ENCODE peak calls at places on chromosome 12, in four cellular contexts. D, C, Z and T are unnamed samples.

GRCh38 chr12:28536088-28536487 is 345.8 kb downstream of the CCDC91 start:
- DNase-seq in D (no peak), C (no peak), Z (no peak), T (no peak)

GRCh38 chr12:31655208-31655607 is 4.3 kb upstream of the ETFBKMT start:
- DNase-seq in D (no peak), C (no peak), Z (no peak), T (no peak)

GRCh38 chr12:7869137-7869536 is 3.6 kb downstream of the SLC2A14 start:
- DNase-seq in D (no peak), C (no peak), Z (no peak), T (no peak)

GRCh38 chr12:19572920-19573558 is 133.7 kb downstream of the AEBP2 start:
- DNase-seq in D (no peak), C (peak; percentile 52), Z (peak; percentile 45), T (peak; percentile 57)

GRCh38 chr12:23055004-23055403 is 430.0 kb downstream of the ETNK1 start:
- DNase-seq in D (no peak), C (peak; percentile 26), Z (peak; percentile 24), T (peak; percentile 67)

GRCh38 chr12:111858186-111858585 is 16.2 kb downstream of the MAPKAPK5 start:
- DNase-seq in D (no peak), C (no peak), Z (no peak), T (no peak)

GRCh38 chr12:74890237-74890599 is 319.4 kb downstream of the KCNC2 start:
- DNase-seq in D (no peak), C (no peak), Z (peak; percentile 15), T (no peak)

GRCh38 chr12:569803-570236 is 93.4 kb downstream of the NINJ2 start:
- DNase-seq in D (no peak), C (peak; percentile 83), Z (peak; percentile 66), T (peak; percentile 88)

GRCh38 chr12:53122961-53123468 is 19.7 kb downstream of the SOAT2 start:
- DNase-seq in D (no peak), C (no peak), Z (no peak), T (no peak)

GRCh38 chr12:49298160-49298559 is 3.2 kb downstream of the PRPH start:
- DNase-seq in D (no peak), C (no peak), Z (no peak), T (no peak)
- TF ChIP-seq ATF3 in D (no peak), C (no peak), Z (no peak), T (no peak)

GRCh38 chr12:96241484-96242256 is 47.5 kb downstream of the ELK3 start:
- DNase-seq in D (no peak), C (no peak), Z (no peak), T (no peak)
- TF ChIP-seq TCF7 in D (no peak), C (no peak), Z (no peak), T (no peak)

GRCh38 chr12:88624911-88625310 is 44.6 kb upstream of the KITLG start:
- DNase-seq in D (no peak), C (no peak), Z (no peak), T (no peak)

GRCh38 chr12:88625316-88625715 is 45.0 kb upstream of the KITLG start:
- DNase-seq in D (no peak), C (no peak), Z (no peak), T (no peak)

GRCh38 chr12:88628856-88629509 is 48.7 kb upstream of the KITLG start:
- DNase-seq in D (no peak), C (no peak), Z (no peak), T (no peak)

GRCh38 chr12:88627501-88627900 is 47.2 kb upstream of the KITLG start:
- DNase-seq in D (no peak), C (no peak), Z (no peak), T (no peak)

GRCh38 chr12:88623777-88624548 is 43.7 kb upstream of the KITLG start:
- DNase-seq in D (no peak), C (no peak), Z (no peak), T (no peak)
- TF ChIP-seq ATF3 in D (no peak), C (no peak), Z (no peak), T (no peak)

GRCh38 chr12:13135336-13136178 is 32.1 kb upstream of the GSG1 start:
- DNase-seq in D (no peak), C (peak; percentile 3), Z (no peak), T (peak; percentile 30)
- TF ChIP-seq TCF7 in D (no peak), C (no peak), Z (no peak), T (no peak)

GRCh38 chr12:90010089-90010488 is 301.5 kb upstream of the ATP2B1 start:
- DNase-seq in D (no peak), C (no peak), Z (no peak), T (no peak)
- TF ChIP-seq ATF3 in D (no peak), C (no peak), Z (no peak), T (no peak)